ENCODE peak calls at places on chromosomes 7 and 10, in five cellular contexts. L is prostate gland, K is IMR-90, A is transverse colon, X is ovary. P is an unnamed sample. For H3K4me1, the result is how much of the 10 kb centered on the place peaks cover.

GRCh38 chr7:44282601-44283171 is 42.7 kb downstream of the CAMK2B start:
- DNase-seq in X (peak), K (no peak), A (peak), L (no peak), P (peak)

GRCh38 chr7:76338298-76339084 is 20.3 kb downstream of the YWHAG start:
- DNase-seq in L (no peak), K (no peak), X (no peak), A (no peak), P (no peak)

GRCh38 chr7:116499168-116500070 is at the start of gene CAV2:
- DNase-seq in X (peak), A (peak), L (peak), K (peak), P (peak)

GRCh38 chr7:111025013-111025412 is 65.9 kb upstream of the LRRN3 start:
- DNase-seq in L (no peak), A (no peak), X (no peak), K (no peak), P (no peak)

GRCh38 chr7:84799131-84799530 is 387.7 kb downstream of the SEMA3D start:
- DNase-seq in X (no peak), A (peak), K (no peak), L (peak), P (peak)

GRCh38 chr7:87658553-87658952 is 30.4 kb downstream of the RUNDC3B start:
- DNase-seq in L (no peak), X (no peak), K (no peak), A (no peak), P (no peak)

GRCh38 chr10:121791761-121792160 is 136.1 kb downstream of the ATE1 start:
- DNase-seq in L (no peak), K (peak), A (no peak), X (no peak), P (no peak)

GRCh38 chr10:78656397-78656796 is 412.4 kb upstream of the ZMIZ1 start:
- DNase-seq in L (no peak), K (no peak), A (no peak), X (no peak), P (no peak)

GRCh38 chr10:94403034-94403822 is 887 bp downstream of the TBC1D12 start:
- DNase-seq in K (peak), A (peak), L (peak), X (peak), P (peak)

GRCh38 chr10:43671659-43672555 is 23.2 kb upstream of the ZNF32 start:
- DNase-seq in X (peak), L (peak), A (peak), K (peak), P (peak)

GRCh38 chr7:36064676-36065075 is 88.4 kb upstream of the EEPD1 start:
- DNase-seq in A (no peak), K (no peak), X (no peak), L (no peak), P (no peak)

GRCh38 chr7:97479740-97480290 is 252.1 kb upstream of the TAC1 start:
- DNase-seq in X (no peak), K (no peak), L (no peak), A (no peak), P (no peak)

GRCh38 chr10:132944510-132944909 is 2.1 kb upstream of the CFAP46 start:
- DNase-seq in X (no peak), K (no peak), L (no peak), A (no peak), P (peak)

GRCh38 chr10:91220954-91221696 is 662 bp downstream of the PCGF5 start:
- DNase-seq in L (peak), X (peak), K (peak), A (peak), P (no peak)

GRCh38 chr7:37408241-37408884 is 40.3 kb downstream of the ELMO1 start:
- DNase-seq in A (no peak), K (no peak), X (no peak), L (no peak), P (no peak)

GRCh38 chr10:46306550-46307184 is 19.9 kb downstream of the ANTXRL start:
- DNase-seq in X (no peak), L (no peak), A (no peak), K (no peak), P (no peak)

GRCh38 chr10:6473901-6474370 is 106.1 kb downstream of the PRKCQ start:
- DNase-seq in K (no peak), X (no peak), L (no peak), A (no peak), P (no peak)

GRCh38 chr10:133336131-133337078 is at the start of gene CALY:
- DNase-seq in A (peak), K (no peak), X (no peak), L (no peak), P (peak)

GRCh38 chr7:135175931-135176330 is 5.4 kb upstream of the CYREN start:
- DNase-seq in X (no peak), A (no peak), K (no peak), L (no peak), P (no peak)

GRCh38 chr10:48655426-48656240 is 29.0 kb upstream of the WDFY4 start:
- DNase-seq in X (peak), L (peak), K (peak), A (peak), P (peak)

GRCh38 chr7:52018680-52019054 is 702.1 kb upstream of the COBL start:
- DNase-seq in L (no peak), X (no peak), A (no peak), K (no peak), P (no peak)
- TF ChIP-seq CTCF in L (no peak), X (no peak), A (no peak), K (no peak), P (no peak)

GRCh38 chr10:72309290-72310240 is 35.8 kb downstream of the DDIT4 start:
- DNase-seq in L (peak), X (no peak), K (peak), A (peak), P (peak)

GRCh38 chr10:72303424-72304128 is 29.9 kb downstream of the DDIT4 start:
- DNase-seq in K (no peak), X (no peak), A (no peak), L (no peak), P (no peak)

GRCh38 chr10:72308320-72308987 is 34.7 kb downstream of the DDIT4 start:
- DNase-seq in L (no peak), A (peak), K (peak), X (peak), P (no peak)

GRCh38 chr10:72310241-72310633 is 36.5 kb downstream of the DDIT4 start:
- DNase-seq in X (no peak), K (no peak), L (no peak), A (no peak), P (no peak)

DNA sequence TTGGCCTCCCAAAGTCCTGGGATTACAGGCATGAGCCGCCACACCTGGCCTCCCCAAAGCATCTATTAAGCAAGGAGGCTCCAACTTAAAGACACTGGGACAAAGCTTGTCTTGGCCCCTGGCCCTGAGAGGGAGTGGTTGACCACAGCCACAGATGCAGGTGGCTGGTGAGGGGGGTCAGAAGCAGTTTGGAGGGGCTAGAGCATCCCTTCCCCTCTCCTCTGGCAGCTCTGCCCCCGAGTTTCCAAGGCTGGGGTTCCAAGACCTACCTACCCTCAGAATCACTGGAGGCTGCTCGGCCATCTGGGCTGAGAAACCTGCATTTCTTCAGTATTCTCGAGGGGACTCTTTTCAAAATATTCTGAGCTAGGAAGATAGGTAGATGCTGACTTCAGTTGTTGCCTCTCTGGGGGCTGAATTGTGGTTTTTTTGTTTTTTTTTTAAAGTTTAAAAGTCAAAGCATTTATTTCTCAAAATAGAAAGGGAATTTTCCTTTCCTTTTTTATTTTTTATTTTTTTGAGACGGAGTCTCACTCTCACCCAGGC is 32.6 kb downstream of the DDIT4 start:
- DNase-seq in A (no peak), X (no peak), L (no peak), K (no peak), P (no peak)
- H3K4me1 ChIP-seq in A (under half), X (under half), L (under half), K (under half), P (under half)

GRCh38 chr10:117139581-117140524 is 1.8 kb upstream of the VAX1 start:
- DNase-seq in A (no peak), X (no peak), L (no peak), K (no peak), P (no peak)
- TF ChIP-seq POLR2A in A (no peak), X (no peak), L (no peak), K (no peak), P (no peak)

DNA sequence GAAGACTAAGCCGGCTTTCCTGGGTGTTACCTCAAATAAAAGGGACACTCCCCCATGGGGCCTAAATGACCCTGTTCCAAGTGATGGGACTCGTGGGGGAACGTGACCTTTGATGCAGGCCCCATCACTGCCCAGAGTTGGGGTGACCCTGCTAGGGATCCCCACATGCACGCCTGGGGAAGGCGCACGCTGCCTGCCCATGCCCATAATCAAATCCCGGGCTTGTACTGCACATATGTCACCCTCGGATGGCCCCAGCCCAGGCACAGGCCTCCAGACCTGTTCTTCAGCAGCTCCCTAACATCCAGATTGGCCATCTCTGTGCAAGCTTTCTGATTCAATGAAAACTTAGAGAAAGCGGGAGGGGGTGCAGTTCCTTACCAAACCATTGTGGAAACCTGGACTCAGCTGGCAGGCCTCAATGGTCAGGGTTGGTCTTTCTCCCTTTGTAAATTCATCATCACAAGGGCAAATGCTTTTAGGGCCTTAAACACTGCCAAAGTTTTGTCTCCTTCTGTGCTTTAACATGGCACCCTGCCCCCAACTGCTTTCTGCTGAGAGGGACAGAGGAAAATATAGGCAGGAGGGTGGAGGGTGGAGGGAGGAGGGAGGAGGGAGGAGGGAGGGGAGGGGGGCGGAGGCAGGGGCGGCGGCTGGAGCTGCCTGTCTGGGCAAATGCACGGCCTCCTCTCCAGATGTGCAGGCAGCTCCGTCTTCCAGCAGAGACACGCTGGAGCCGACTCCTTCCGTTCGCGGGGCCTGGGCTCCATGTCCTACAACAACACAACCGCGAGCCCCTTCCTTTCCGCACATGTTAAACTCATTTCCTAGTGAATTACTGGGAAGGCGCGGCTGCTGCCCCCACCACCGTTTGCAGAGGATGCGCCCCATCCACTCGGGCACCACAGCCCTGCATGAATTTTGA is 14.4 kb downstream of the EBF3 start:
- DNase-seq in X (no peak), L (no peak), A (no peak), K (peak), P (peak)
- TF ChIP-seq CTCF in X (no peak), L (no peak), A (no peak), K (no peak), P (no peak)

GRCh38 chr7:28157311-28157710 is 23.3 kb downstream of the JAZF1 start:
- DNase-seq in A (no peak), X (no peak), L (no peak), K (no peak), P (no peak)
- H3K4me1 ChIP-seq in A (under half), X (under half), L (under half), K (under half), P (under half)

DNA sequence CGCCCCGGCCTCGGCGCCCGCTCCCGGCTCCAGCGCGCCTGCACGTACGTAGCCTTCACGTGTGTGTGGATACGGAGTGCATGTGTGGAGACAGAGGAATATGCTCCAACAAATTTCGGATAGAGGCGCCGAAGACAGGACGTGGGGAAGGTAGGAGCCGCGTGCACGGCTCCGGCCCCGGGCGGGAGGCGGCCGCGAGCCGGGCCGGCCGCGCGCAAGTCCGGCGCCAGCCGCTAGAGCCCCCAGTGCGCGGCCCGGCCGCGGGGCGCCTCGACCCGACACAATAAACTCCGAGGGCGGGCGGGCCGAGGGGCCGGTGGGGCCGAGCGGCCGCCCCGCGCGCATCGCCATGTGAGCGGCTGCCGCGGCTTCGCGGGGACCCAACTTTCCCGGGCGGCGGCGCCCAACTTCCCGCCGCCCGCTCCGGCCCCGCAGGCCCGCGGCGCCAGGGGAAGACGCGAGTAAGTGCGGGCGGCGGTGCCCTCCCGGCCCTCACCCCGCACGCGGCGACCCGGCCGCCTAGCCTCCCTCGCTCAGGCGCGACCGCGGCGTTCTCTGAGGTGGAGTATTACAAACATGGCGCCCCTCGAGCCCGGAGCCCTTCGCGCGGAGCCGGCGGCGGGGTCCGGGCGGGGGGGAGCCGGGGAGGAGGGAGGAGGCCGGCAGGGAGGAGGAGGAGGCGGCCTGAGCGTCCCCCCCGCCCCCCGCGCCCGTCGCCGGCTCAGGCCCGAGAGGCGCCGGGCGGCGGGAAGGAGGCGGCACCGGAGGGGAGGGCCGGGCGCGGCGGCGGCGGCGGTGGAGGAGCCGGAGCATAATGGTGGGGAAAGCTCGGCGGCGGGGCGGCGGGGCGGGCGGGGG is at the start of gene ZMYND11:
- DNase-seq in K (peak), A (peak), L (peak), X (peak), P (peak)
- TF ChIP-seq POLR2A in K (no peak), A (no peak), L (no peak), X (no peak), P (peak)

P was measured in Peyer's patch.